ENCODE peak calls at places on chromosomes 2 and 18, in eight cellular contexts. L is AG20443, Z is cardiac fibroblast, H is AG09319, R is RWPE2, N is HEK293T, G is hypothalamus, F is occipital lobe. V is an unnamed sample.

GRCh38 chr18:76699923-76700322 is 122.4 kb upstream of the ZNF236 start:
- DNase-seq in R (no peak), G (no peak), F (no peak), Z (no peak), L (peak; percentile 47), N (no peak), H (no peak), V (no peak)

GRCh38 chr18:28189400-28190239 is 12.7 kb upstream of the CDH2 start:
- DNase-seq in L (peak; percentile 42), H (peak; percentile 56), R (no peak), Z (peak; percentile 89), F (no peak), N (peak; percentile 50), G (peak; percentile 26), V (no peak)

GRCh38 chr18:50013363-50014138 is 181.4 kb downstream of the MYO5B start:
- DNase-seq in L (no peak), H (no peak), N (no peak), R (no peak), F (no peak), Z (peak; percentile 9), G (no peak), V (peak; percentile 30)

GRCh38 chr2:207165121-207166038 is at the start of gene KLF7:
- DNase-seq in Z (peak; percentile 60), N (peak; percentile 30), R (no peak), F (peak; percentile 54), H (no peak), G (peak; percentile 27), L (peak; percentile 31), V (no peak)

GRCh38 chr2:120454993-120455789 is 109.3 kb downstream of the INHBB start:
- DNase-seq in Z (peak; percentile 63), N (no peak), R (no peak), G (no peak), H (no peak), F (no peak), L (no peak), V (no peak)

GRCh38 chr2:65035544-65035943 is 20.7 kb upstream of the CEP68 start:
- DNase-seq in H (no peak), N (no peak), G (no peak), L (no peak), R (no peak), Z (no peak), F (no peak), V (no peak)

GRCh38 chr2:230067990-230068657 is 600 bp downstream of the SLC16A14 start:
- DNase-seq in R (peak; percentile 74), G (peak; percentile 56), N (no peak), L (peak; percentile 57), H (no peak), F (peak; percentile 50), Z (peak; percentile 28), V (no peak)

GRCh38 chr18:41967680-41968079 is 12.6 kb downstream of the PIK3C3 start:
- DNase-seq in N (no peak), Z (no peak), G (peak; percentile 21), R (no peak), H (no peak), F (no peak), L (no peak), V (no peak)

GRCh38 chr18:58476022-58476421 is 152.9 kb downstream of the ALPK2 start:
- DNase-seq in F (no peak), N (no peak), Z (no peak), R (no peak), G (no peak), H (no peak), L (no peak), V (no peak)

GRCh38 chr18:3593381-3593903 is 143.5 kb downstream of the TGIF1 start:
- DNase-seq in N (no peak), R (peak; percentile 75), L (peak; percentile 58), F (no peak), H (no peak), Z (peak; percentile 89), G (peak; percentile 76), V (peak; percentile 40)

GRCh38 chr2:233338969-233339368 is 15.3 kb upstream of the DGKD start:
- DNase-seq in H (no peak), Z (no peak), N (no peak), L (no peak), F (no peak), G (no peak), R (no peak), V (no peak)

GRCh38 chr2:203605302-203605701 is 70.2 kb upstream of the RAPH1 start:
- DNase-seq in Z (peak; percentile 43), L (no peak), N (no peak), R (no peak), F (no peak), H (no peak), G (no peak), V (no peak)

GRCh38 chr2:54212456-54212855 is 43.6 kb downstream of the TSPYL6 start:
- DNase-seq in N (no peak), R (no peak), H (peak; percentile 31), F (no peak), G (no peak), L (peak; percentile 89), Z (peak; percentile 93), V (peak; percentile 85)

GRCh38 chr2:165462433-165462832 is 7.1 kb upstream of the CSRNP3 start:
- DNase-seq in G (no peak), L (no peak), H (no peak), N (peak; percentile 9), Z (no peak), R (no peak), F (no peak), V (no peak)

GRCh38 chr2:237456200-237456731 is 30.8 kb upstream of the MLPH start:
- DNase-seq in R (no peak), H (peak; percentile 81), L (peak; percentile 85), N (no peak), Z (peak; percentile 95), F (no peak), G (no peak), V (no peak)

V was measured in stromal cell of bone marrow.